ENCODE peak calls at places on chromosomes 3 and 15, in seven cellular contexts. One of them, this sample, is unnamed.

GRCh38 chr3:132267594-132267993 is 49.6 kb upstream of the ACP3 start:
- DNase-seq in tibial artery: no peak
- DNase-seq in cardiac fibroblast: no peak
- DNase-seq in lower leg skin: no peak
- DNase-seq in progenitor cell of endocrine pancreas: no peak
- DNase-seq in breast epithelium: no peak
- DNase-seq in heart right ventricle: no peak
- DNase-seq in this sample: no peak

GRCh38 chr15:25053000-25053815 is 98.4 kb downstream of the SNRPN start:
- DNase-seq in lower leg skin: no peak
- DNase-seq in tibial artery: peak
- DNase-seq in heart right ventricle: no peak
- DNase-seq in progenitor cell of endocrine pancreas: peak
- DNase-seq in cardiac fibroblast: no peak
- DNase-seq in breast epithelium: peak
- DNase-seq in this sample: no peak

GRCh38 chr15:71291723-71292122 is 176.5 kb downstream of the THSD4 start:
- DNase-seq in cardiac fibroblast: no peak
- DNase-seq in breast epithelium: no peak
- DNase-seq in tibial artery: no peak
- DNase-seq in heart right ventricle: no peak
- DNase-seq in progenitor cell of endocrine pancreas: no peak
- DNase-seq in lower leg skin: no peak
- DNase-seq in this sample: no peak

GRCh38 chr3:41131224-41131623 is 68.1 kb upstream of the CTNNB1 start:
- DNase-seq in heart right ventricle: no peak
- DNase-seq in cardiac fibroblast: no peak
- DNase-seq in tibial artery: no peak
- DNase-seq in lower leg skin: no peak
- DNase-seq in breast epithelium: no peak
- DNase-seq in progenitor cell of endocrine pancreas: no peak
- DNase-seq in this sample: no peak

GRCh38 chr3:47813551-47814177 is 10.7 kb downstream of the DHX30 start:
- DNase-seq in tibial artery: no peak
- DNase-seq in heart right ventricle: no peak
- DNase-seq in breast epithelium: no peak
- DNase-seq in cardiac fibroblast: no peak
- DNase-seq in progenitor cell of endocrine pancreas: no peak
- DNase-seq in lower leg skin: no peak
- DNase-seq in this sample: no peak

GRCh38 chr3:95711789-95712188 is 1102.6 kb upstream of the EPHA6 start:
- DNase-seq in heart right ventricle: no peak
- DNase-seq in progenitor cell of endocrine pancreas: no peak
- DNase-seq in tibial artery: no peak
- DNase-seq in breast epithelium: no peak
- DNase-seq in lower leg skin: no peak
- DNase-seq in cardiac fibroblast: no peak
- DNase-seq in this sample: no peak

GRCh38 chr15:99963096-99963825 is 230.0 kb upstream of the LYSMD4 start:
- DNase-seq in cardiac fibroblast: peak
- DNase-seq in heart right ventricle: no peak
- DNase-seq in lower leg skin: peak
- DNase-seq in tibial artery: peak
- DNase-seq in breast epithelium: no peak
- DNase-seq in progenitor cell of endocrine pancreas: peak
- DNase-seq in this sample: no peak

GRCh38 chr15:62149729-62150128 is 15.4 kb downstream of the C2CD4B start:
- DNase-seq in progenitor cell of endocrine pancreas: no peak
- DNase-seq in lower leg skin: no peak
- DNase-seq in cardiac fibroblast: no peak
- DNase-seq in breast epithelium: no peak
- DNase-seq in heart right ventricle: no peak
- DNase-seq in tibial artery: no peak
- DNase-seq in this sample: no peak

GRCh38 chr15:96411056-96412031 is 80.8 kb downstream of the NR2F2 start:
- DNase-seq in tibial artery: no peak
- DNase-seq in heart right ventricle: no peak
- DNase-seq in cardiac fibroblast: no peak
- DNase-seq in breast epithelium: no peak
- DNase-seq in progenitor cell of endocrine pancreas: no peak
- DNase-seq in lower leg skin: no peak
- DNase-seq in this sample: no peak

GRCh38 chr3:146431240-146431639 is 38.1 kb downstream of the PLSCR2 start:
- DNase-seq in breast epithelium: no peak
- DNase-seq in heart right ventricle: no peak
- DNase-seq in progenitor cell of endocrine pancreas: no peak
- DNase-seq in cardiac fibroblast: peak
- DNase-seq in tibial artery: no peak
- DNase-seq in lower leg skin: no peak
- DNase-seq in this sample: no peak

GRCh38 chr3:9247361-9248231 is 1.9 kb downstream of the SRGAP3 start:
- DNase-seq in tibial artery: no peak
- DNase-seq in lower leg skin: no peak
- DNase-seq in progenitor cell of endocrine pancreas: no peak
- DNase-seq in breast epithelium: no peak
- DNase-seq in cardiac fibroblast: no peak
- DNase-seq in heart right ventricle: no peak
- DNase-seq in this sample: no peak

GRCh38 chr3:150760431-150761200 is 2.4 kb downstream of the SIAH2 start:
- DNase-seq in cardiac fibroblast: no peak
- DNase-seq in tibial artery: no peak
- DNase-seq in breast epithelium: no peak
- DNase-seq in heart right ventricle: no peak
- DNase-seq in progenitor cell of endocrine pancreas: no peak
- DNase-seq in lower leg skin: no peak
- DNase-seq in this sample: no peak

GRCh38 chr15:43046484-43046883 is 59.4 kb downstream of the UBR1 start:
- DNase-seq in tibial artery: no peak
- DNase-seq in lower leg skin: no peak
- DNase-seq in cardiac fibroblast: no peak
- DNase-seq in breast epithelium: no peak
- DNase-seq in progenitor cell of endocrine pancreas: no peak
- DNase-seq in heart right ventricle: no peak
- DNase-seq in this sample: no peak

GRCh38 chr3:70085613-70086012 is 86.1 kb downstream of the SAMMSON start:
- DNase-seq in breast epithelium: no peak
- DNase-seq in heart right ventricle: no peak
- DNase-seq in lower leg skin: no peak
- DNase-seq in tibial artery: no peak
- DNase-seq in cardiac fibroblast: no peak
- DNase-seq in progenitor cell of endocrine pancreas: no peak
- DNase-seq in this sample: no peak

GRCh38 chr3:70086336-70086735 is 86.8 kb downstream of the SAMMSON start:
- DNase-seq in lower leg skin: no peak
- DNase-seq in progenitor cell of endocrine pancreas: no peak
- DNase-seq in tibial artery: no peak
- DNase-seq in cardiac fibroblast: no peak
- DNase-seq in breast epithelium: no peak
- DNase-seq in heart right ventricle: no peak
- DNase-seq in this sample: no peak

GRCh38 chr3:70094197-70094596 is 94.7 kb downstream of the SAMMSON start:
- DNase-seq in tibial artery: no peak
- DNase-seq in breast epithelium: no peak
- DNase-seq in heart right ventricle: no peak
- DNase-seq in cardiac fibroblast: no peak
- DNase-seq in progenitor cell of endocrine pancreas: no peak
- DNase-seq in lower leg skin: no peak
- DNase-seq in this sample: no peak

GRCh38 chr3:70095260-70095659 is 95.7 kb downstream of the SAMMSON start:
- DNase-seq in heart right ventricle: no peak
- DNase-seq in lower leg skin: no peak
- DNase-seq in breast epithelium: no peak
- DNase-seq in progenitor cell of endocrine pancreas: no peak
- DNase-seq in cardiac fibroblast: no peak
- DNase-seq in tibial artery: no peak
- DNase-seq in this sample: no peak

GRCh38 chr3:70090322-70090913 is 90.9 kb downstream of the SAMMSON start:
- DNase-seq in progenitor cell of endocrine pancreas: no peak
- DNase-seq in tibial artery: no peak
- DNase-seq in lower leg skin: no peak
- DNase-seq in heart right ventricle: no peak
- DNase-seq in breast epithelium: no peak
- DNase-seq in cardiac fibroblast: peak
- DNase-seq in this sample: no peak
- TF ChIP-seq CTCF in progenitor cell of endocrine pancreas: peak
- TF ChIP-seq CTCF in tibial artery: peak
- TF ChIP-seq CTCF in lower leg skin: no peak
- TF ChIP-seq CTCF in heart right ventricle: peak
- TF ChIP-seq CTCF in breast epithelium: peak
- TF ChIP-seq CTCF in cardiac fibroblast: peak
- TF ChIP-seq CTCF in this sample: peak

GRCh38 chr15:77097921-77098320 is 27.0 kb upstream of the TSPAN3 start:
- DNase-seq in breast epithelium: no peak
- DNase-seq in lower leg skin: no peak
- DNase-seq in tibial artery: no peak
- DNase-seq in progenitor cell of endocrine pancreas: no peak
- DNase-seq in cardiac fibroblast: no peak
- DNase-seq in heart right ventricle: no peak
- DNase-seq in this sample: peak

GRCh38 chr15:77096541-77096940 is 25.6 kb upstream of the TSPAN3 start:
- DNase-seq in progenitor cell of endocrine pancreas: no peak
- DNase-seq in breast epithelium: no peak
- DNase-seq in heart right ventricle: no peak
- DNase-seq in tibial artery: no peak
- DNase-seq in lower leg skin: no peak
- DNase-seq in cardiac fibroblast: no peak
- DNase-seq in this sample: no peak

GRCh38 chr15:77096131-77096530 is 25.2 kb upstream of the TSPAN3 start:
- DNase-seq in breast epithelium: no peak
- DNase-seq in lower leg skin: no peak
- DNase-seq in heart right ventricle: no peak
- DNase-seq in progenitor cell of endocrine pancreas: no peak
- DNase-seq in tibial artery: no peak
- DNase-seq in cardiac fibroblast: no peak
- DNase-seq in this sample: no peak

GRCh38 chr15:77097317-77097721 is 26.4 kb upstream of the TSPAN3 start:
- DNase-seq in tibial artery: no peak
- DNase-seq in breast epithelium: no peak
- DNase-seq in lower leg skin: no peak
- DNase-seq in cardiac fibroblast: no peak
- DNase-seq in heart right ventricle: no peak
- DNase-seq in progenitor cell of endocrine pancreas: no peak
- DNase-seq in this sample: no peak

GRCh38 chr15:77094397-77095030 is 23.6 kb upstream of the TSPAN3 start:
- DNase-seq in tibial artery: no peak
- DNase-seq in heart right ventricle: no peak
- DNase-seq in lower leg skin: no peak
- DNase-seq in cardiac fibroblast: no peak
- DNase-seq in progenitor cell of endocrine pancreas: no peak
- DNase-seq in breast epithelium: no peak
- DNase-seq in this sample: peak
- TF ChIP-seq CTCF in tibial artery: no peak
- TF ChIP-seq CTCF in heart right ventricle: no peak
- TF ChIP-seq CTCF in lower leg skin: no peak
- TF ChIP-seq CTCF in cardiac fibroblast: peak
- TF ChIP-seq CTCF in progenitor cell of endocrine pancreas: peak
- TF ChIP-seq CTCF in breast epithelium: no peak
- TF ChIP-seq CTCF in this sample: no peak

DNA sequence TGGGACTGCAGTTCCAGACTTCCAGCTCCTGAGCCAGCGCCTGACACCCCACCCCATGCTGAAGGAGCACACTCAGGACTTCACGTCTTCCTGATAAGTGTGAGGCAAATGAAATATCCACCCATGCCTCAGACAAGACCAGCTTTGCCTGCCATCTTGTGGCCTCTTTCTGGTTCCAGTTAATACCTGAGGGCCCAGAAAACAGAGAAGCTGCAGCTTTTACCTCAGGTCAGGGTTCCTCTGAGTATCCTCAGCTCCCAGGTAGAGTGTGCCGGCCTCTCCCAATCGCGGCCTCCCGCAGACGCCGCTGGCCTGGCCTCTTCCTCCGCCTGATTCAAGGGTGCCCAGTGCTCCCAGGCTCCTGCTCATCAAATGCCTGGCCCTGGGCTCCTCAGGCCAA is 5.1 kb upstream of the KLHL6 start:
- DNase-seq in progenitor cell of endocrine pancreas: no peak
- DNase-seq in cardiac fibroblast: no peak
- DNase-seq in breast epithelium: no peak
- DNase-seq in lower leg skin: no peak
- DNase-seq in tibial artery: no peak
- DNase-seq in heart right ventricle: no peak
- DNase-seq in this sample: no peak
- TF ChIP-seq CTCF in progenitor cell of endocrine pancreas: no peak
- TF ChIP-seq CTCF in cardiac fibroblast: no peak
- TF ChIP-seq CTCF in breast epithelium: no peak
- TF ChIP-seq CTCF in lower leg skin: no peak
- TF ChIP-seq CTCF in tibial artery: no peak
- TF ChIP-seq CTCF in heart right ventricle: no peak
- TF ChIP-seq CTCF in this sample: no peak

GRCh38 chr15:81256916-81257315 is 60.2 kb downstream of the IL16 start:
- DNase-seq in progenitor cell of endocrine pancreas: no peak
- DNase-seq in heart right ventricle: no peak
- DNase-seq in tibial artery: no peak
- DNase-seq in breast epithelium: no peak
- DNase-seq in lower leg skin: no peak
- DNase-seq in cardiac fibroblast: peak
- DNase-seq in this sample: no peak
- TF ChIP-seq CTCF in progenitor cell of endocrine pancreas: peak
- TF ChIP-seq CTCF in heart right ventricle: peak
- TF ChIP-seq CTCF in tibial artery: peak
- TF ChIP-seq CTCF in breast epithelium: no peak
- TF ChIP-seq CTCF in lower leg skin: no peak
- TF ChIP-seq CTCF in cardiac fibroblast: peak
- TF ChIP-seq CTCF in this sample: peak

GRCh38 chr3:70614111-70614510 is 301.7 kb upstream of the MDFIC2 start:
- DNase-seq in tibial artery: no peak
- DNase-seq in breast epithelium: no peak
- DNase-seq in progenitor cell of endocrine pancreas: no peak
- DNase-seq in lower leg skin: no peak
- DNase-seq in cardiac fibroblast: no peak
- DNase-seq in heart right ventricle: no peak
- DNase-seq in this sample: no peak
- TF ChIP-seq CTCF in tibial artery: no peak
- TF ChIP-seq CTCF in breast epithelium: no peak
- TF ChIP-seq CTCF in progenitor cell of endocrine pancreas: no peak
- TF ChIP-seq CTCF in lower leg skin: no peak
- TF ChIP-seq CTCF in cardiac fibroblast: no peak
- TF ChIP-seq CTCF in heart right ventricle: no peak
- TF ChIP-seq CTCF in this sample: no peak

GRCh38 chr3:197002701-197003454 is 26.7 kb downstream of the MELTF start:
- DNase-seq in progenitor cell of endocrine pancreas: peak
- DNase-seq in lower leg skin: peak
- DNase-seq in heart right ventricle: peak
- DNase-seq in cardiac fibroblast: peak
- DNase-seq in breast epithelium: peak
- DNase-seq in tibial artery: peak
- DNase-seq in this sample: peak
- TF ChIP-seq CTCF in progenitor cell of endocrine pancreas: peak
- TF ChIP-seq CTCF in lower leg skin: no peak
- TF ChIP-seq CTCF in heart right ventricle: peak
- TF ChIP-seq CTCF in cardiac fibroblast: peak
- TF ChIP-seq CTCF in breast epithelium: peak
- TF ChIP-seq CTCF in tibial artery: peak
- TF ChIP-seq CTCF in this sample: peak